ENCODE peak calls at places on chromosomes 5 and 9, in eight cellular contexts. U is RPMI7951; A is stimulated activated CD4-positive, alpha-beta T cell treated with anti-CD3 and anti-CD28 coated beads, Interleukin-2, amount 100 ng/mL, for 48 hours; S is iris pigment epithelial cell; E is T follicular helper cell; N is left lobe of liver; Y is posterior cingulate gyrus; H is H9. J is an unnamed sample.

GRCh38 chr5:41418220-41419031 is 92.0 kb downstream of the PLCXD3 start:
- DNase-seq in U (no peak), H (peak), A (no peak), N (no peak), E (no peak), Y (no peak), S (peak), J (no peak)

GRCh38 chr9:15416880-15417279 is 5.8 kb upstream of the SNAPC3 start:
- DNase-seq in Y (no peak), U (peak), S (peak), H (peak), N (no peak), E (peak), A (no peak), J (peak)

GRCh38 chr9:77589046-77589795 is 58.9 kb downstream of the GNA14 start:
- DNase-seq in H (no peak), U (no peak), S (no peak), N (no peak), E (no peak), A (no peak), Y (no peak), J (no peak)

GRCh38 chr5:96973561-96974401 is 37.9 kb downstream of the LNPEP start:
- DNase-seq in Y (no peak), U (no peak), S (no peak), H (no peak), N (no peak), A (no peak), E (no peak), J (no peak)

GRCh38 chr5:138726848-138727247 is 26.4 kb upstream of the CTNNA1 start:
- DNase-seq in A (no peak), E (no peak), S (no peak), H (no peak), Y (no peak), U (no peak), N (no peak), J (no peak)

GRCh38 chr5:54438601-54439399 is 16.7 kb upstream of the HSPB3 start:
- DNase-seq in Y (no peak), U (no peak), H (no peak), N (no peak), S (no peak), E (no peak), A (no peak), J (no peak)

GRCh38 chr9:131266301-131267229 is 9.7 kb downstream of the FAM78A start:
- DNase-seq in U (no peak), H (no peak), S (no peak), A (no peak), E (peak), Y (no peak), N (no peak), J (peak)

GRCh38 chr9:3508531-3509374 is 17.0 kb downstream of the RFX3 start:
- DNase-seq in N (no peak), U (peak), A (no peak), E (no peak), Y (no peak), H (no peak), S (peak), J (peak)

GRCh38 chr9:78575041-78575440 is 278.1 kb downstream of the PSAT1 start:
- DNase-seq in U (no peak), A (no peak), Y (no peak), S (no peak), H (no peak), E (no peak), N (no peak), J (no peak)

GRCh38 chr5:119570935-119571334 is 58.4 kb upstream of the FAM170A start:
- DNase-seq in Y (no peak), H (no peak), A (no peak), S (no peak), U (no peak), N (no peak), E (no peak), J (no peak)

GRCh38 chr5:87298687-87299362 is 31.1 kb downstream of the RASA1 start:
- DNase-seq in N (no peak), S (peak), A (no peak), H (no peak), Y (no peak), E (no peak), U (no peak), J (no peak)

GRCh38 chr5:76790632-76791290 is 28.1 kb upstream of the F2RL1 start:
- DNase-seq in U (peak), A (peak), Y (no peak), N (no peak), S (peak), E (peak), H (no peak), J (peak)

GRCh38 chr9:124395826-124396225 is 19.4 kb downstream of the PSMB7 start:
- DNase-seq in S (peak), N (no peak), Y (no peak), H (no peak), E (no peak), U (no peak), A (no peak), J (no peak)

GRCh38 chr9:115241641-115242040 is 123.7 kb upstream of the TNC start:
- DNase-seq in U (no peak), H (no peak), N (no peak), E (no peak), A (no peak), Y (no peak), S (no peak), J (no peak)

GRCh38 chr5:135997936-135998335 is 30.9 kb upstream of the TGFBI start:
- DNase-seq in U (no peak), N (no peak), A (no peak), E (no peak), Y (no peak), H (peak), S (no peak), J (no peak)

GRCh38 chr5:54820346-54820745 is 165.0 kb downstream of the ESM1 start:
- DNase-seq in Y (no peak), A (no peak), U (no peak), S (peak), H (no peak), N (no peak), E (no peak), J (no peak)

GRCh38 chr9:4866239-4866969 is 73.7 kb downstream of the RCL1 start:
- DNase-seq in E (no peak), S (peak), U (peak), H (no peak), Y (no peak), A (no peak), N (no peak), J (no peak)

J was measured in Ammon's horn.